ENCODE peak calls at places on chromosome 22, in seven cellular contexts. F is HTR-8/SVneo; E is RWPE1; G is colonic mucosa; V is HS-27A; R is heart right ventricle; C is effector CD4-positive, alpha-beta T cell. I is an unnamed sample.

GRCh38 chr22:41092847-41093371 is 517 bp downstream of the EP300 start:
- DNase-seq in F (no peak), G (peak; percentile 44), E (peak; percentile 15), C (peak; percentile 9), R (peak; percentile 29), V (peak; percentile 19), I (no peak)

GRCh38 chr22:35523167-35523928 is 17.3 kb upstream of the RASD2 start:
- DNase-seq in C (no peak), R (no peak), F (no peak), V (no peak), E (no peak), G (peak; percentile 35), I (no peak)

GRCh38 chr22:50599816-50600454 is 658 bp upstream of the MAPK8IP2 start:
- DNase-seq in G (peak; percentile 51), F (peak; percentile 67), E (peak; percentile 56), C (peak; percentile 54), V (no peak), R (peak; percentile 68), I (peak; percentile 61)

GRCh38 chr22:47691152-47691895 is 928.9 kb downstream of the TBC1D22A start:
- DNase-seq in R (no peak), G (no peak), C (no peak), F (no peak), V (no peak), E (no peak), I (no peak)

GRCh38 chr22:26512149-26512793 is at the start of gene TFIP11:
- DNase-seq in F (peak; percentile 89), C (peak; percentile 91), R (peak; percentile 95), E (peak; percentile 86), G (peak; percentile 97), V (peak; percentile 59), I (peak; percentile 96)

GRCh38 chr22:25081409-25081824 is 118.2 kb upstream of the CRYBB3 start:
- DNase-seq in E (peak; percentile 20), R (no peak), F (peak; percentile 13), C (peak; percentile 23), G (peak; percentile 49), V (no peak), I (no peak)

GRCh38 chr22:38325575-38325974 is 8.3 kb upstream of the CSNK1E start:
- DNase-seq in V (no peak), F (no peak), E (no peak), R (no peak), G (no peak), C (no peak), I (no peak)

GRCh38 chr22:50338860-50339462 is 4.2 kb upstream of the PPP6R2 start:
- DNase-seq in E (no peak), V (no peak), C (no peak), R (no peak), G (no peak), F (no peak), I (no peak)

GRCh38 chr22:22110548-22111266 is 128.1 kb upstream of the TOP3B start:
- DNase-seq in R (peak; percentile 30), C (no peak), G (no peak), V (peak; percentile 48), F (peak; percentile 71), E (peak; percentile 74), I (no peak)

GRCh38 chr22:39789794-39790193 is 103.8 kb downstream of the ENTHD1 start:
- DNase-seq in C (no peak), E (no peak), G (peak; percentile 70), F (no peak), V (no peak), R (no peak), I (no peak)

GRCh38 chr22:36191106-36191836 is 10.3 kb downstream of the APOL4 start:
- DNase-seq in F (no peak), G (peak; percentile 54), C (no peak), R (peak; percentile 76), E (no peak), V (no peak), I (no peak)